ENCODE peak calls at places on chromosome 1, in four cellular contexts. P is psoas muscle; Z is naive thymus-derived CD8-positive, alpha-beta T cell; A is activated naive CD8-positive, alpha-beta T cell treated with anti-CD3 and anti-CD28 coated beads, Interleukin-2, amount 50 U/mL, for 24 hours. O is an unnamed sample.

GRCh38 chr1:64553285-64553684 is 83.4 kb downstream of the CACHD1 start:
- DNase-seq in Z (no peak), A (no peak), P (no peak), O (no peak)

GRCh38 chr1:156896490-156897033 is 3.0 kb downstream of the PEAR1 start:
- DNase-seq in Z (no peak), A (no peak), P (peak; percentile 64), O (peak; percentile 98)

GRCh38 chr1:40651138-40651857 is 14.2 kb downstream of the RIMS3 start:
- DNase-seq in P (no peak), A (no peak), Z (no peak), O (no peak)

GRCh38 chr1:198530964-198531363 is 9.5 kb downstream of the ATP6V1G3 start:
- DNase-seq in Z (no peak), P (no peak), A (no peak), O (no peak)

GRCh38 chr1:214229736-214230135 is 51.2 kb upstream of the SMYD2 start:
- DNase-seq in A (no peak), Z (no peak), P (no peak), O (no peak)

GRCh38 chr1:223745731-223746130 is 33.4 kb downstream of the CAPN2 start:
- DNase-seq in Z (no peak), P (no peak), A (no peak), O (no peak)

GRCh38 chr1:6889875-6890480 is 104.7 kb downstream of the CAMTA1 start:
- DNase-seq in P (no peak), A (peak; percentile 37), Z (peak; percentile 26), O (peak; percentile 9)

GRCh38 chr1:112264553-112264952 is 131.5 kb upstream of the CTTNBP2NL start:
- DNase-seq in Z (no peak), A (no peak), P (no peak), O (no peak)

GRCh38 chr1:32666866-32667566 is 16.0 kb downstream of the RBBP4 start:
- DNase-seq in A (no peak), Z (no peak), P (no peak), O (no peak)

GRCh38 chr1:91997607-91998195 is 32.1 kb upstream of the EPHX4 start:
- DNase-seq in A (peak; percentile 44), P (no peak), Z (peak; percentile 18), O (no peak)

GRCh38 chr1:233959971-233960710 is 55.7 kb downstream of the SLC35F3 start:
- DNase-seq in P (no peak), Z (no peak), A (no peak), O (no peak)